ENCODE peak calls at places on chromosomes 11 and 22, in seven cellular contexts. U, A, K, W, C, B and T are unnamed samples.

GRCh38 chr11:91653091-91653754 is 571.4 kb upstream of the FAT3 start:
- DNase-seq in U (no peak), A (no peak), K (no peak), W (no peak), C (no peak), B (no peak), T (no peak)

GRCh38 chr11:100581318-100581717 is 105.8 kb upstream of the ARHGAP42 start:
- DNase-seq in U (no peak), A (no peak), K (no peak), W (peak), C (no peak), B (peak), T (no peak)

GRCh38 chr22:46563381-46564083 is 26.1 kb upstream of the CELSR1 start:
- DNase-seq in U (peak), A (peak), K (peak), W (peak), C (peak), B (peak), T (peak)

GRCh38 chr11:114280696-114281095 is 15.5 kb upstream of the NNMT start:
- DNase-seq in U (peak), A (peak), K (no peak), W (peak), C (peak), B (peak), T (no peak)

GRCh38 chr11:44468338-44468988 is 97.0 kb upstream of the CD82 start:
- DNase-seq in U (no peak), A (no peak), K (no peak), W (no peak), C (no peak), B (no peak), T (no peak)

GRCh38 chr22:39994046-39994565 is 648 bp upstream of the FAM83F start:
- DNase-seq in U (no peak), A (no peak), K (peak), W (no peak), C (no peak), B (no peak), T (no peak)

GRCh38 chr11:70060611-70061293 is 17.4 kb upstream of the ANO1 start:
- DNase-seq in U (no peak), A (no peak), K (no peak), W (no peak), C (no peak), B (no peak), T (no peak)

GRCh38 chr22:23156286-23156685 is 11.0 kb downstream of the RAB36 start:
- DNase-seq in U (peak), A (no peak), K (no peak), W (no peak), C (no peak), B (no peak), T (no peak)

GRCh38 chr11:57116654-57117053 is 65.1 kb upstream of the LRRC55 start:
- DNase-seq in U (peak), A (peak), K (no peak), W (peak), C (peak), B (peak), T (peak)

GRCh38 chr11:112238041-112238440 is 11.8 kb downstream of the PTS start:
- DNase-seq in U (no peak), A (no peak), K (no peak), W (no peak), C (no peak), B (no peak), T (no peak)

GRCh38 chr22:42270178-42270511 is 308 bp downstream of the TCF20 start:
- DNase-seq in U (peak), A (peak), K (peak), W (no peak), C (peak), B (no peak), T (peak)

GRCh38 chr22:17013396-17014100 is 5.5 kb upstream of the GAB4 start:
- DNase-seq in U (no peak), A (no peak), K (no peak), W (no peak), C (no peak), B (no peak), T (no peak)

GRCh38 chr11:133134561-133135173 is 397.6 kb downstream of the OPCML start:
- DNase-seq in U (peak), A (peak), K (peak), W (peak), C (peak), B (peak), T (peak)

GRCh38 chr11:69372589-69373250 is 78.8 kb downstream of the MYEOV start:
- DNase-seq in U (no peak), A (no peak), K (no peak), W (no peak), C (no peak), B (no peak), T (no peak)

GRCh38 chr11:120446802-120447201 is 64.7 kb upstream of the GRIK4 start:
- DNase-seq in U (no peak), A (no peak), K (no peak), W (no peak), C (no peak), B (no peak), T (no peak)

GRCh38 chr11:69925366-69926196 is 106.4 kb upstream of the FGF3 start:
- DNase-seq in U (no peak), A (no peak), K (no peak), W (no peak), C (no peak), B (no peak), T (no peak)

GRCh38 chr11:21811572-21811971 is 381.3 kb upstream of the ANO5 start:
- DNase-seq in U (peak), A (no peak), K (no peak), W (no peak), C (no peak), B (peak), T (no peak)

GRCh38 chr11:17184882-17185587 is 22.8 kb downstream of the PIK3C2A start:
- DNase-seq in U (no peak), A (no peak), K (no peak), W (no peak), C (no peak), B (no peak), T (no peak)

GRCh38 chr11:19642185-19642591 is 70.4 kb upstream of the NAV2 start:
- DNase-seq in U (no peak), A (no peak), K (no peak), W (no peak), C (no peak), B (peak), T (no peak)